ENCODE peak calls at places on chromosomes 16 and 17, in six cellular contexts. F is IMR-90, D is H1, G is trophoblast cell, B is mesendoderm, U is mesenchymal stem cell. Z is an unnamed sample.

GRCh38 chr17:21194210-21194609 is 19.8 kb downstream of the TMEM11 start:
- DNase-seq in G (no peak), B (no peak), D (no peak), U (no peak), F (no peak), Z (no peak)

GRCh38 chr17:17264430-17264829 is 16.6 kb downstream of the COPS3 start:
- DNase-seq in U (no peak), D (no peak), F (no peak), G (no peak), B (no peak), Z (no peak)

GRCh38 chr16:78659668-78660217 is 560.3 kb downstream of the WWOX start:
- DNase-seq in B (no peak), D (no peak), U (no peak), G (no peak), F (no peak), Z (no peak)

GRCh38 chr16:65574311-65574966 is 452.6 kb upstream of the CDH11 start:
- DNase-seq in G (no peak), U (no peak), F (no peak), B (no peak), D (no peak), Z (no peak)

GRCh38 chr16:30621765-30622164 is 11.6 kb upstream of the ZNF689 start:
- DNase-seq in G (no peak), F (peak; percentile 7), D (no peak), U (no peak), B (no peak), Z (no peak)

GRCh38 chr16:10984509-10984908 is 40.1 kb downstream of the CLEC16A start:
- DNase-seq in U (peak; percentile 88), B (no peak), G (no peak), F (peak; percentile 93), D (no peak), Z (no peak)

GRCh38 chr17:49522329-49522890 is 27.3 kb downstream of the NGFR start:
- DNase-seq in B (no peak), D (peak; percentile 40), U (peak; percentile 58), G (no peak), F (no peak), Z (no peak)

GRCh38 chr17:68431661-68432071 is 25.6 kb downstream of the WIPI1 start:
- DNase-seq in U (peak; percentile 43), G (peak; percentile 12), B (peak; percentile 59), D (peak; percentile 57), F (peak; percentile 23), Z (no peak)

GRCh38 chr16:84209989-84210388 is 19.0 kb downstream of the ADAD2 start:
- DNase-seq in B (no peak), D (no peak), G (no peak), U (peak; percentile 24), F (peak; percentile 15), Z (no peak)

GRCh38 chr17:53032861-53033271 is 789.9 kb upstream of the KIF2B start:
- DNase-seq in F (peak; percentile 0), U (peak; percentile 65), B (peak; percentile 96), D (peak; percentile 62), G (peak; percentile 17), Z (peak; percentile 53)

GRCh38 chr17:19978206-19978802 is 676 bp upstream of the AKAP10 start:
- DNase-seq in U (peak; percentile 11), B (peak; percentile 49), G (peak; percentile 25), F (no peak), D (no peak), Z (no peak)

GRCh38 chr16:58515871-58516767 is 802 bp downstream of the SETD6 start:
- DNase-seq in D (peak; percentile 71), G (peak; percentile 47), U (no peak), B (peak; percentile 66), F (no peak), Z (no peak)

GRCh38 chr16:31186176-31186575 is 6.2 kb downstream of the FUS start:
- DNase-seq in F (no peak), B (no peak), D (no peak), U (no peak), G (no peak), Z (no peak)

GRCh38 chr17:8384801-8385335 is 1.9 kb upstream of the RPL26 start:
- DNase-seq in B (peak; percentile 100), G (peak; percentile 97), F (peak; percentile 93), D (no peak), U (peak; percentile 95), Z (no peak)

GRCh38 chr17:17919169-17920107 is 52.8 kb downstream of the TOM1L2 start:
- DNase-seq in F (peak; percentile 72), U (peak; percentile 83), B (peak; percentile 90), G (peak; percentile 65), D (peak; percentile 75), Z (peak; percentile 65)

DNA sequence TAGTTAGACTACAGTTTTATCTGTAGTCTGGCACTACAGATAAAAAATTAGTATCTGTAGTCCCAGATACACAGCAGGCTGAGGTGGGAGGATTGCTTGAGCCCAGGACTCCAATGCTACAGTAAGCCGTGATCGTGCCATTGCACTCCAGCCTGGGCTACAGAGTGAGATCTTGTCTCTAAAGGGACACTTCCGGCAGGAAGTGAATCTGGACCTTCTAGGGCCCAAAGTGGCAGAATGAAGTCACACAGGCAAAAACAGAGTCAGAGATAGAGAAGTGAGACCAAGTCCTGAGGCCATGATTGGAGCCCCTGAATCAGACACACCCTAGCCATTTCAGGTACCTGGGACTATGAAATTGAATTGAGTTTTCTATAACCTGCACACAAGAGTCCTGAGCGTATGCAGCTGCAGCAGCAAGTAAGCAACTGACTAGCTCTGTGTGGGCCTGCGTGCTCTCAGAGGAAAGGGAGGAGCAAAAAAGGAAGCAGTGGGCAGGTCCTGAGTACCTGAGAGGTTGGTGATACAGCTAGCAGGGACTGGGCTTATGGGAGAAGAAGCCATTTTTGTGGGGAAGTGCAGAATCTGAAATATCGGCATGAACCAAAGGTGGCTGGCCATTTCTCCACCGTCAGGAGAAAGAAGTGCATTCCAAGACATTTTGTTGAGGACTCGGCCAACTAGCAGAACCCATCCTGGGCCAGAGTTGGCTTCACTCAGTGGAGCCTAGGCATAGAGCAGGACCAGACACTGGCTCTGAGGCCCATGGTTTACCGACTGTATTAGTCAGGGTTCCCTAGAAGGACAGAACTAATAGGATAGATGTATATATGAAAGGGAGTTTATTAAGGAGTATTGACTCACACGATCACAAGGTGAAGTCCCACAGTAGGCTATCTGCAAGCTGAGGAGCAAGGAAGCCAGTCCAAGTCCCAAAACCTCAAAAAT is 27.2 kb upstream of the BRD7 start:
- DNase-seq in D (peak; percentile 26), U (no peak), B (no peak), F (no peak), G (no peak), Z (no peak)
- H3K27me3 ChIP-seq in D (no peaks in the 10 kb centered on the region), U (peaks cover 19% of the 10 kb centered on the region), B (no peaks in the 10 kb centered on the region), F (peaks cover 3% of the 10 kb centered on the region), G (no peaks in the 10 kb centered on the region), Z (no peaks in the 10 kb centered on the region)

DNA sequence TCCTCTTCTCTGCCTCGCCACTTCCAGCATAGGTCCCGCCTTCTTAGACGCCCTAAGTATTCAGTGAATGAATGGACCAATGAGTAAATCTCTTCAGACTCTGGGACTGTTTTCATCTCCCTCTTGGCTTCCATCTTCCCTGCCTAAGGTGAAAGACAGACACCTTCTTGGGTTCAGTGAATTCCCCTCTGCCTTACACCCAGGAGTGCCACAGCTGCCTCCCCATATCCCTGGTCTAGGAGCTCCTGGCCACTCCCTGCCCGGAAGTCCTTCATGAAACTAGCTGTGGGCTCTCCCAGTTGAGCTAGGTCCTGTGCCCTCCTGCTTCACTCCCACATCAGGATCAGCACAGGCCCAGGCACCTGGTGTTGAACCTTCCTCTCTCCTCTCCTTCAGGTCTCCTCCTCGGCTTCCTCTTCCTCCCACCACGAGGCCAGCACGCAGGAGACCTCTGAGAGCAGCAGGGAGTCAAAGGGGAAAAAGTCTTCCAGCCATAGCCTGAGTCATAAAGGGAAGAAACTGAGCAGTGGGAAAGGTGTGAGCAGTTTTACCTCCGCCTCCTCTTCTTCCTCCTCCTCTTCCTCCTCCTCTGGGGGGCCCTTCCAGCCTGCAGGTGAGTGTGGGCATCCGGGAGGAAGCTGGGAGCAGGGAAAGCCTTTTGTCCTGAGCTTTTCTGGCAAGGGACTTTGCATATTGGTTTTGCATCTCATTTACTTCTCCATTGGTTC is 10.3 kb downstream of the MLLT6 start:
- DNase-seq in B (no peak), F (no peak), U (no peak), D (no peak), G (no peak), Z (no peak)
- H3K18ac ChIP-seq in B (no peak overlapping the region), F (no peak overlapping the region), U (no peak overlapping the region), D (peak overlapping the region; percentile 71), G (no peak overlapping the region), Z (no peak overlapping the region)

DNA sequence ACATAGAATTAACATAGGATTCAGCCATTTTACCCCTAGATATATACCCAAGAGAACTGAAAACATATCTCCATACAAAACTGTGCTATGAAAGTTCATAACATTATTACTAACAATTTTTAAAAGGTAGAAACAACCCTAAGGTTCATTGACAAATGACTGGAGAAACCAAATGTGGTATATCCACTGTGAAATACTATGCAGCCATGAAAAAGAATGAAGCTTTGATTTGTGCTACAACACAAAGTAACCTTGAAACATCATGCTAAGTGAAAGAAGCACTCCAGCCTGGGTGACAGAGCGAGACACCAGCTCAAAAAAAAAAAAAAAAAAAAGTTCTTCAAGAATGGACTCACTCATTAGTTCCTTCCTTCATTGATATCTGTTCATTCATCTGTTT is 580 bp downstream of the CD300LD start:
- DNase-seq in U (no peak), D (no peak), F (no peak), B (no peak), G (no peak), Z (no peak)
- H3K27me3 ChIP-seq in U (peaks cover 52% of the 10 kb centered on the region), D (peaks cover 1% of the 10 kb centered on the region), F (no peaks in the 10 kb centered on the region), B (no peaks in the 10 kb centered on the region), G (no peaks in the 10 kb centered on the region), Z (no peaks in the 10 kb centered on the region)

GRCh38 chr16:54051821-54052220 is 234.8 kb downstream of the IRX3 start:
- DNase-seq in G (no peak), B (no peak), F (no peak), D (no peak), U (no peak), Z (no peak)

GRCh38 chr16:54054237-54054780 is 232.3 kb downstream of the IRX3 start:
- DNase-seq in D (no peak), F (no peak), B (no peak), G (no peak), U (no peak), Z (no peak)

GRCh38 chr16:54050281-54051210 is 236.0 kb downstream of the IRX3 start:
- DNase-seq in F (no peak), G (no peak), U (peak; percentile 22), B (peak; percentile 52), D (no peak), Z (no peak)

GRCh38 chr16:54052271-54052670 is 234.3 kb downstream of the IRX3 start:
- DNase-seq in B (no peak), F (no peak), D (no peak), G (no peak), U (no peak), Z (no peak)

DNA sequence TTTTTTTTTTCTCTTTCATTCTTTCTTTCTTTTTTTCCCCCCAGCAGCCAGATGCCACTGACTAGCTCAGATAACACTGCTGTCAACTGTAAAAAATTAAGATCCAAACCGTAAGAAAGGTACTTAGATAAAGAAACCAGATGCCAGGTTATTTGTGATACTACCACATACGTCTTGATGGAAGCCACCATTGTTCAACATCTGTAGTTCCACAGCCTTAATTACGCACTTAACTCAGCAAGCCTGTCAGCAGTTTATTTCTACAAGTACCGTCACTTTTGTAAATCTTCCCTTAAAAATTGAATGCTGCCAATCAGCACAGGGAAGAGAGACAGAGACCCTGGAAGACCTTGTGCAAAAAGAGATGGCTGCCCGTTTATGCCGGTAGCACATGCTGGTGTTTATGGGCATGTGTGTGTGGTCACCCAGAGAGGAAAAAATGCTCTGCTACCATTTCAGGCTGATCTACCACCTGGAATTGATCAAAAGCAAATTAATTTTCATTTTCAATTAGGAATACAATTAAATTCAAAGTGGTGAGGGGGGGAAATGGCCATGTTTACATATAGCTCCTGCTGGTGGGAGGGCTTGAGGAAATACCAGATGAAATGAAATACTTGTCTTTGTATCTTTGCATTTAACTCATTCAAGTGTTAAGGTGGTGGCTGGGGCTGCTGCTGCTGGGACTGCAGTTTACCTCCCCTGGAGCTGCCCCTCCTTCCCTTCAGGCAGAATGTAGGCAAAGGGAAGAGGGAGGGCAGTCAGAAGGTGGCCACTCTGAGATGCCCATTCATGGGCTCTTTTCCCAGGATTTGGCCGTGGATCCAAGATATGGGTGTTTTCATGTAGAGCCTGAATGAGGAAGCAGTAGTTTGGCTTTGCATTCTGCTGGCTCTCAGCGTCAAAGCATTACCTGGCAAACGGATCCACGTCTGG is 237.3 kb downstream of the IRX3 start:
- DNase-seq in D (peak; percentile 56), U (no peak), B (peak; percentile 63), G (no peak), F (no peak), Z (no peak)
- H3K18ac ChIP-seq in D (peak overlapping the region; percentile 95), U (no peak overlapping the region), B (peak overlapping the region; percentile 64), G (no peak overlapping the region), F (no peak overlapping the region), Z (no peak overlapping the region)